ENCODE peak calls at places on chromosomes 13 and 19, in seven cellular contexts. J is H9, G is fibroblast of pulmonary artery, N is transverse colon, Z is pancreas, Q is OCI-LY7, U is neural crest cell. R is an unnamed sample.

GRCh38 chr13:75749407-75749806 is 113.3 kb downstream of the LMO7 start:
- DNase-seq in J (no peak), G (peak), N (no peak), Z (no peak), Q (no peak), U (no peak), R (no peak)

GRCh38 chr13:30926781-30927180 is 5.7 kb upstream of the TEX26 start:
- DNase-seq in J (no peak), G (no peak), N (no peak), Z (no peak), Q (no peak), U (no peak), R (no peak)

GRCh38 chr19:38152461-38153379 is 71.3 kb downstream of the DPF1 start:
- DNase-seq in J (no peak), G (peak), N (no peak), Z (no peak), Q (no peak), U (no peak), R (no peak)

GRCh38 chr19:37304884-37305255 is 66.0 kb upstream of the ZNF527 start:
- DNase-seq in J (no peak), G (no peak), N (no peak), Z (no peak), Q (no peak), U (no peak), R (no peak)

GRCh38 chr19:37333457-37333856 is 37.4 kb upstream of the ZNF527 start:
- DNase-seq in J (no peak), G (peak), N (no peak), Z (no peak), Q (no peak), U (no peak), R (no peak)

GRCh38 chr13:31943591-31943990 is 88.0 kb upstream of the FRY start:
- DNase-seq in J (no peak), G (no peak), N (no peak), Z (no peak), Q (no peak), U (no peak), R (no peak)

GRCh38 chr13:44810067-44810840 is 179.0 kb downstream of the NUFIP1 start:
- DNase-seq in J (no peak), G (peak), N (peak), Z (no peak), Q (no peak), U (no peak), R (no peak)

GRCh38 chr13:100547805-100548204 is 40.8 kb downstream of the GGACT start:
- DNase-seq in J (no peak), G (no peak), N (no peak), Z (no peak), Q (no peak), U (no peak), R (no peak)

GRCh38 chr19:53311044-53311443 is 22.5 kb upstream of the ZNF845 start:
- DNase-seq in J (no peak), G (no peak), N (no peak), Z (no peak), Q (no peak), U (no peak), R (no peak)

GRCh38 chr13:28865312-28865711 is 45.2 kb downstream of the MTUS2 start:
- DNase-seq in J (no peak), G (no peak), N (no peak), Z (no peak), Q (no peak), U (no peak), R (no peak)

GRCh38 chr13:49635599-49636433 is 7.5 kb downstream of the ARL11 start:
- DNase-seq in J (peak), G (peak), N (no peak), Z (no peak), Q (no peak), U (no peak), R (peak)

GRCh38 chr13:46795321-46795720 is 1.6 kb downstream of the ESD start:
- DNase-seq in J (no peak), G (no peak), N (no peak), Z (no peak), Q (no peak), U (no peak), R (peak)

GRCh38 chr13:111179908-111180756 is 65.0 kb downstream of the ARHGEF7 start:
- DNase-seq in J (no peak), G (no peak), N (no peak), Z (no peak), Q (no peak), U (no peak), R (peak)

GRCh38 chr13:45238945-45239795 is 38.3 kb upstream of the KCTD4 start:
- DNase-seq in J (no peak), G (no peak), N (no peak), Z (no peak), Q (no peak), U (no peak), R (no peak)

GRCh38 chr19:32971012-32971595 is 654 bp downstream of the CEP89 start:
- DNase-seq in J (no peak), G (no peak), N (no peak), Z (no peak), Q (no peak), U (no peak), R (no peak)

GRCh38 chr13:94209110-94209509 is 270.4 kb downstream of the DCT start:
- DNase-seq in J (no peak), G (peak), N (no peak), Z (no peak), Q (no peak), U (no peak), R (no peak)

GRCh38 chr19:47093254-47093653 is 20.3 kb downstream of the ZC3H4 start:
- DNase-seq in J (no peak), G (no peak), N (no peak), Z (no peak), Q (no peak), U (no peak), R (no peak)

GRCh38 chr13:41700790-41701310 is 243.5 kb downstream of the RGCC start:
- DNase-seq in J (no peak), G (peak), N (no peak), Z (no peak), Q (no peak), U (no peak), R (no peak)

GRCh38 chr19:36489920-36490415 is 607 bp upstream of the ZNF566 start:
- DNase-seq in J (peak), G (peak), N (peak), Z (no peak), Q (peak), U (peak), R (peak)

GRCh38 chr13:73303858-73304257 is 245.1 kb downstream of the KLF5 start:
- DNase-seq in J (peak), G (peak), N (no peak), Z (no peak), Q (no peak), U (no peak), R (peak)

GRCh38 chr19:2053601-2054389 is 2.8 kb upstream of the MKNK2 start:
- DNase-seq in J (peak), G (peak), N (peak), Z (peak), Q (no peak), U (no peak), R (no peak)

GRCh38 chr13:107104631-107105030 is 536.7 kb upstream of the ARGLU1 start:
- DNase-seq in J (no peak), G (peak), N (no peak), Z (no peak), Q (no peak), U (no peak), R (no peak)

GRCh38 chr13:112910016-112910415 is 59.0 kb upstream of the MCF2L start:
- DNase-seq in J (no peak), G (no peak), N (no peak), Z (no peak), Q (no peak), U (no peak), R (no peak)

GRCh38 chr19:57473646-57474045 is 3.7 kb downstream of the ZNF772 start:
- DNase-seq in J (no peak), G (peak), N (no peak), Z (no peak), Q (no peak), U (no peak), R (no peak)

DNA sequence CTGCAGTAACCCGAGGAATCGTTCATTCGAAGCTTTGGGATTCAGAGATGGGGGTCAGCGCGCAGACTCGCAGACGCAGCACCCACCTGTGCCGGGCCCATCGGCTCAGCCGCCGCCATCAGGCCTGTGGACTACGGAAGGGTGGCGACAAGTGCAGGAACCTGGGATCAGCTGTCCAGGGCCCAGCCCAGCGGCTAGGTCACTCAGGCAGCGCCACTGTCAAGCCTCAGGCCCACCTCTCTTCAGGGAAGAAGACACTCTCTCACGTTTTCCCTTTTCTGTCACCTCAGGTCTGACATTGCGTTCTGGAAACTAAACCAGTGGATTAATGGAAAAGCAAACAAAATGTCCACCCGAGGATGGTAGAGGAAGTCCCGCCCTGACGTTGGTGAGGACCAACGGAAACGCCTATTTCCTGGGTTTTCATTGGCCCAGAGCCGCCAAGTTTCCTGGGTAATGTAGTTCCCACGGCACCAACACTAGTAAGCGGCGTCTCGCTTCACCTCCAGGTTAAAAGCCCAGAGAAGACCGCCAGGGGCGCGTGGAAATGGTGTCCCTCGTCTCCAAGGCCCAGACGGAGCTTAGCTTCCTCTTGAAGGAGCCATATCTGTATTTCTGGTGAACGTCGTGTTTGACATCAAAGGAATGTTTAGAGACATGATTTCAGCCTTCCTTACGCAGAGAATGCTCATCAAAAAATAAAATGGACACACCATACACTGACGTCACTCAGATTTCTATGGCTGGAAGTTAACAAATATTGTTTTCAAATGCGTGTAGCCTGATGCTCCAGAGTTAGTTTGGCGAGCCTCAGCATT is at the start of gene ZNF772:
- DNase-seq in J (peak), G (peak), N (peak), Z (peak), Q (peak), U (peak), R (peak)
- TF ChIP-seq CTCF in J (peak), G (peak), N (peak), Z (peak), Q (no peak), U (peak), R (peak)

GRCh38 chr19:48169974-48170803 is at the start of the genes LIG1 and ZSWIM9:
- DNase-seq in J (peak), G (peak), N (peak), Z (peak), Q (peak), U (peak), R (peak)
- TF ChIP-seq CTCF in J (no peak), G (no peak), N (no peak), Z (no peak), Q (no peak), U (no peak), R (no peak)

GRCh38 chr13:95296326-95296939 is 4.8 kb downstream of the ABCC4 start:
- DNase-seq in J (peak), G (peak), N (peak), Z (peak), Q (peak), U (peak), R (peak)
- TF ChIP-seq CTCF in J (peak), G (peak), N (peak), Z (peak), Q (peak), U (peak), R (peak)

GRCh38 chr19:4977299-4978174 is 8.6 kb downstream of the KDM4B start:
- DNase-seq in J (no peak), G (peak), N (peak), Z (peak), Q (no peak), U (no peak), R (no peak)

GRCh38 chr19:4974855-4975469 is 6.0 kb downstream of the KDM4B start:
- DNase-seq in J (no peak), G (no peak), N (no peak), Z (no peak), Q (no peak), U (no peak), R (no peak)

GRCh38 chr19:4980087-4980486 is 11.2 kb downstream of the KDM4B start:
- DNase-seq in J (no peak), G (no peak), N (no peak), Z (no peak), Q (no peak), U (no peak), R (no peak)

GRCh38 chr19:4979211-4979807 is 10.4 kb downstream of the KDM4B start:
- DNase-seq in J (no peak), G (no peak), N (no peak), Z (no peak), Q (no peak), U (no peak), R (no peak)

GRCh38 chr19:4976412-4977298 is 7.7 kb downstream of the KDM4B start:
- DNase-seq in J (peak), G (peak), N (peak), Z (no peak), Q (no peak), U (no peak), R (no peak)
- TF ChIP-seq CTCF in J (peak), G (peak), N (peak), Z (no peak), Q (peak), U (peak), R (no peak)

GRCh38 chr19:6286676-6287075 is 6.9 kb upstream of the MLLT1 start:
- DNase-seq in J (no peak), G (no peak), N (no peak), Z (peak), Q (peak), U (no peak), R (no peak)

GRCh38 chr19:6288737-6289136 is 9.0 kb upstream of the MLLT1 start:
- DNase-seq in J (no peak), G (no peak), N (no peak), Z (no peak), Q (no peak), U (no peak), R (no peak)

GRCh38 chr19:6297202-6297601 is 17.4 kb upstream of the MLLT1 start:
- DNase-seq in J (no peak), G (no peak), N (no peak), Z (no peak), Q (no peak), U (no peak), R (no peak)

GRCh38 chr19:6287269-6287885 is 7.6 kb upstream of the MLLT1 start:
- DNase-seq in J (no peak), G (no peak), N (no peak), Z (peak), Q (peak), U (no peak), R (peak)

GRCh38 chr19:6292006-6292405 is 12.2 kb upstream of the MLLT1 start:
- DNase-seq in J (no peak), G (no peak), N (no peak), Z (no peak), Q (peak), U (no peak), R (peak)
- TF ChIP-seq CTCF in J (no peak), G (no peak), N (no peak), Z (no peak), Q (no peak), U (no peak), R (no peak)

GRCh38 chr19:56838680-56838929 is 1.9 kb downstream of the PEG3 start:
- DNase-seq in J (no peak), G (no peak), N (no peak), Z (no peak), Q (no peak), U (no peak), R (no peak)

GRCh38 chr19:56837492-56837891 is 3.0 kb downstream of the PEG3 start:
- DNase-seq in J (no peak), G (peak), N (peak), Z (peak), Q (no peak), U (no peak), R (peak)

GRCh38 chr19:56838930-56839664 is 1.4 kb downstream of the PEG3 start:
- DNase-seq in J (no peak), G (peak), N (peak), Z (peak), Q (no peak), U (no peak), R (peak)

GRCh38 chr19:56837004-56837403 is 3.5 kb downstream of the PEG3 start:
- DNase-seq in J (no peak), G (no peak), N (no peak), Z (no peak), Q (no peak), U (no peak), R (no peak)

GRCh38 chr19:56837892-56838679 is 2.4 kb downstream of the PEG3 start:
- DNase-seq in J (no peak), G (peak), N (peak), Z (peak), Q (no peak), U (no peak), R (peak)
- TF ChIP-seq CTCF in J (no peak), G (no peak), N (peak), Z (no peak), Q (no peak), U (no peak), R (no peak)

DNA sequence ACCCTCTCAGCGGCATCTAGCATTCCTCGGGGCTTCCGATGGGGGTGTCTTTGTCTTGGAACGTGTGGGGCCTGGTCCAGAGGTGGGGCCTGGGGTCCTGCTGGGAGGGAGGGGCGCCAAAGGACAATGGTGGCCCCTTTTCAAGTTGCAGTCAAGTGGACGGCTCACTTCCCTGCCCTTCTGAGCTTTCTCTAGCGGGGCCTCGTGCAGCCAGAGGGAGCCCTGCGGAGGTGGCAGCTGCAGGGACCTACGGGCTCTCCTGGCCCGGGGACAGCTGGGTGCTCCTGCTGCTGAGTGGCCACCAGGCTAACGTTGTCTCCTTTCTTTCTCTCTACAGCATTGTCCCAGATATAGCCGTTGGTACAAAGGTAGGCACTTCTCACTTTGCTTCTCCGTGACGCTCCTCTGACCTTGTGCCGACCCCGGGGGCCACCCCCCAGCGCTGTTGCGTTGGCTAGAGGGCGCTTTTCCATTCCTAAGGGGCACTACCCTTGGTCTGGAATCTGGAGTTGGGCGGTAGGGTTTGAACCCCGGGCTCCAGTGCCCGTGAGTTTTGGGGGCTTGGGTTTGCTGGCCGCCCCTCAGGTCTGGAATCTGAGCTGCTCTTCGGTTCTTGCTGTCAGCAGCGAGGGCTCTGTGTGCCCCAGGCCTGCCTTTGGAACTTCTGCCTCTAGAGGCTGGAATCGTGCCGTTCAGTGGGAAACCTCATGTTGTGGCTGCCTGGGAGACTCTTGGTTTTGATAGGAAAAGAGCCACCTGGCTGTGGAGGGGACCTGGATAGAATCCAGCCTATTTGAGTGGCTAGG is 2.0 kb downstream of the PTBP1 start:
- DNase-seq in J (peak), G (peak), N (peak), Z (peak), Q (peak), U (peak), R (no peak)
- TF ChIP-seq CTCF in J (peak), G (peak), N (no peak), Z (no peak), Q (peak), U (peak), R (no peak)